ENCODE peak calls at places on chromosomes 4 and X, in seven cellular contexts. One of them, this sample, is unnamed.

GRCh38 chrX:133415276-133416105 is at the start of gene GPC4:
- DNase-seq in HEK293T: peak
- DNase-seq in D341Med: peak
- DNase-seq in MG63: peak
- DNase-seq in omental fat pad: no peak
- DNase-seq in erythroblast: no peak
- DNase-seq in lower leg skin: peak
- DNase-seq in this sample: no peak

GRCh38 chr4:73729534-73730165 is 10.7 kb upstream of the CXCL8 start:
- DNase-seq in HEK293T: peak
- DNase-seq in omental fat pad: no peak
- DNase-seq in erythroblast: peak
- DNase-seq in lower leg skin: peak
- DNase-seq in D341Med: peak
- DNase-seq in MG63: peak
- DNase-seq in this sample: peak

GRCh38 chrX:16771483-16772398 is 14.5 kb upstream of the TXLNG start:
- DNase-seq in erythroblast: peak
- DNase-seq in D341Med: peak
- DNase-seq in lower leg skin: no peak
- DNase-seq in omental fat pad: no peak
- DNase-seq in HEK293T: peak
- DNase-seq in MG63: no peak
- DNase-seq in this sample: peak

GRCh38 chr4:95267081-95267480 is 281.7 kb downstream of the UNC5C start:
- DNase-seq in MG63: no peak
- DNase-seq in D341Med: no peak
- DNase-seq in erythroblast: no peak
- DNase-seq in omental fat pad: no peak
- DNase-seq in HEK293T: no peak
- DNase-seq in lower leg skin: no peak
- DNase-seq in this sample: no peak

GRCh38 chr4:170391066-170391754 is 301.5 kb upstream of the AADAT start:
- DNase-seq in MG63: peak
- DNase-seq in D341Med: no peak
- DNase-seq in HEK293T: no peak
- DNase-seq in omental fat pad: no peak
- DNase-seq in erythroblast: no peak
- DNase-seq in lower leg skin: no peak
- DNase-seq in this sample: peak

GRCh38 chrX:146224442-146224841 is 406.8 kb downstream of the SLITRK2 start:
- DNase-seq in MG63: no peak
- DNase-seq in HEK293T: peak
- DNase-seq in D341Med: no peak
- DNase-seq in lower leg skin: no peak
- DNase-seq in omental fat pad: no peak
- DNase-seq in erythroblast: no peak
- DNase-seq in this sample: no peak

GRCh38 chr4:86569103-86569870 is 24.8 kb upstream of the PTPN13 start:
- DNase-seq in erythroblast: no peak
- DNase-seq in lower leg skin: no peak
- DNase-seq in D341Med: no peak
- DNase-seq in HEK293T: no peak
- DNase-seq in MG63: no peak
- DNase-seq in omental fat pad: no peak
- DNase-seq in this sample: no peak

GRCh38 chr4:117965608-117966007 is 68.7 kb upstream of the NDST3 start:
- DNase-seq in erythroblast: no peak
- DNase-seq in D341Med: no peak
- DNase-seq in MG63: peak
- DNase-seq in lower leg skin: no peak
- DNase-seq in HEK293T: no peak
- DNase-seq in omental fat pad: no peak
- DNase-seq in this sample: no peak

GRCh38 chrX:12974217-12974796 is 603 bp upstream of the TMSB4X start:
- DNase-seq in HEK293T: no peak
- DNase-seq in omental fat pad: peak
- DNase-seq in lower leg skin: peak
- DNase-seq in MG63: peak
- DNase-seq in erythroblast: peak
- DNase-seq in D341Med: peak
- DNase-seq in this sample: no peak

GRCh38 chrX:17377047-17377692 is 2.2 kb downstream of the NHS start:
- DNase-seq in HEK293T: no peak
- DNase-seq in MG63: no peak
- DNase-seq in erythroblast: peak
- DNase-seq in lower leg skin: no peak
- DNase-seq in D341Med: peak
- DNase-seq in omental fat pad: no peak
- DNase-seq in this sample: peak